ENCODE peak calls at places on chromosomes 6 and 20, in nine cellular contexts. One of them, this sample, is unnamed. For H3K4me1 and H3K9me3, the result is how much of the 10 kb centered on the place peaks cover.

GRCh38 chr6:130223508-130223907 is 757 bp upstream of the SAMD3 start:
- DNase-seq in heart left ventricle: no peak
- DNase-seq in adrenal gland: no peak
- DNase-seq in H1: no peak
- DNase-seq in HCT116: no peak
- DNase-seq in endodermal cell: no peak
- DNase-seq in upper lobe of right lung: no peak
- DNase-seq in endothelial cell of umbilical vein: no peak
- DNase-seq in transverse colon: peak
- DNase-seq in this sample: peak

GRCh38 chr20:23130622-23130916 is 44.4 kb upstream of the CD93 start:
- DNase-seq in heart left ventricle: no peak
- DNase-seq in adrenal gland: peak
- DNase-seq in H1: no peak
- DNase-seq in HCT116: no peak
- DNase-seq in endodermal cell: no peak
- DNase-seq in upper lobe of right lung: no peak
- DNase-seq in endothelial cell of umbilical vein: no peak
- DNase-seq in transverse colon: no peak
- DNase-seq in this sample: no peak

GRCh38 chr6:143027058-143027457 is 33.6 kb upstream of the AIG1 start:
- DNase-seq in heart left ventricle: peak
- DNase-seq in adrenal gland: peak
- DNase-seq in H1: peak
- DNase-seq in HCT116: peak
- DNase-seq in endodermal cell: peak
- DNase-seq in upper lobe of right lung: peak
- DNase-seq in endothelial cell of umbilical vein: peak
- DNase-seq in transverse colon: peak
- DNase-seq in this sample: peak

GRCh38 chr20:61886721-61887658 is 178.7 kb downstream of the TAF4 start:
- DNase-seq in heart left ventricle: no peak
- DNase-seq in adrenal gland: peak
- DNase-seq in H1: peak
- DNase-seq in HCT116: peak
- DNase-seq in endodermal cell: peak
- DNase-seq in upper lobe of right lung: no peak
- DNase-seq in endothelial cell of umbilical vein: peak
- DNase-seq in transverse colon: no peak
- DNase-seq in this sample: peak

GRCh38 chr20:7790189-7790588 is 150.1 kb downstream of the HAO1 start:
- DNase-seq in heart left ventricle: no peak
- DNase-seq in adrenal gland: no peak
- DNase-seq in H1: no peak
- DNase-seq in HCT116: no peak
- DNase-seq in endodermal cell: no peak
- DNase-seq in upper lobe of right lung: no peak
- DNase-seq in endothelial cell of umbilical vein: no peak
- DNase-seq in transverse colon: no peak
- DNase-seq in this sample: no peak

GRCh38 chr6:165615629-165616028 is 47.4 kb downstream of the PDE10A start:
- DNase-seq in heart left ventricle: peak
- DNase-seq in adrenal gland: no peak
- DNase-seq in H1: no peak
- DNase-seq in HCT116: no peak
- DNase-seq in endodermal cell: no peak
- DNase-seq in upper lobe of right lung: no peak
- DNase-seq in endothelial cell of umbilical vein: no peak
- DNase-seq in transverse colon: no peak
- DNase-seq in this sample: no peak

GRCh38 chr20:63178889-63179751 is 36.8 kb downstream of the YTHDF1 start:
- DNase-seq in heart left ventricle: peak
- DNase-seq in adrenal gland: peak
- DNase-seq in H1: peak
- DNase-seq in HCT116: peak
- DNase-seq in endodermal cell: peak
- DNase-seq in upper lobe of right lung: no peak
- DNase-seq in endothelial cell of umbilical vein: no peak
- DNase-seq in transverse colon: peak
- DNase-seq in this sample: peak

GRCh38 chr6:7138921-7139358 is 31.2 kb downstream of the RREB1 start:
- DNase-seq in heart left ventricle: no peak
- DNase-seq in adrenal gland: no peak
- DNase-seq in H1: no peak
- DNase-seq in HCT116: peak
- DNase-seq in endodermal cell: peak
- DNase-seq in upper lobe of right lung: no peak
- DNase-seq in endothelial cell of umbilical vein: no peak
- DNase-seq in transverse colon: peak
- DNase-seq in this sample: peak

GRCh38 chr6:5968817-5969726 is 37.7 kb downstream of the NRN1 start:
- DNase-seq in heart left ventricle: peak
- DNase-seq in adrenal gland: peak
- DNase-seq in H1: no peak
- DNase-seq in HCT116: peak
- DNase-seq in endodermal cell: peak
- DNase-seq in upper lobe of right lung: peak
- DNase-seq in endothelial cell of umbilical vein: peak
- DNase-seq in transverse colon: peak
- DNase-seq in this sample: no peak

GRCh38 chr6:127243501-127243900 is 23.2 kb upstream of the RNF146 start:
- DNase-seq in heart left ventricle: no peak
- DNase-seq in adrenal gland: no peak
- DNase-seq in H1: no peak
- DNase-seq in HCT116: no peak
- DNase-seq in endodermal cell: no peak
- DNase-seq in upper lobe of right lung: no peak
- DNase-seq in endothelial cell of umbilical vein: no peak
- DNase-seq in transverse colon: no peak
- DNase-seq in this sample: no peak

GRCh38 chr20:41138527-41139226 is 1.3 kb downstream of the PLCG1 start:
- DNase-seq in heart left ventricle: no peak
- DNase-seq in adrenal gland: peak
- DNase-seq in H1: no peak
- DNase-seq in HCT116: no peak
- DNase-seq in endodermal cell: no peak
- DNase-seq in upper lobe of right lung: peak
- DNase-seq in endothelial cell of umbilical vein: peak
- DNase-seq in transverse colon: peak
- DNase-seq in this sample: peak
- H3K4me1 ChIP-seq in heart left ventricle: half or more
- H3K4me1 ChIP-seq in adrenal gland: half or more
- H3K4me1 ChIP-seq in H1: under half
- H3K4me1 ChIP-seq in HCT116: under half
- H3K4me1 ChIP-seq in endodermal cell: under half
- H3K4me1 ChIP-seq in upper lobe of right lung: half or more
- H3K4me1 ChIP-seq in endothelial cell of umbilical vein: half or more
- H3K4me1 ChIP-seq in transverse colon: under half
- H3K4me1 ChIP-seq in this sample: half or more

DNA sequence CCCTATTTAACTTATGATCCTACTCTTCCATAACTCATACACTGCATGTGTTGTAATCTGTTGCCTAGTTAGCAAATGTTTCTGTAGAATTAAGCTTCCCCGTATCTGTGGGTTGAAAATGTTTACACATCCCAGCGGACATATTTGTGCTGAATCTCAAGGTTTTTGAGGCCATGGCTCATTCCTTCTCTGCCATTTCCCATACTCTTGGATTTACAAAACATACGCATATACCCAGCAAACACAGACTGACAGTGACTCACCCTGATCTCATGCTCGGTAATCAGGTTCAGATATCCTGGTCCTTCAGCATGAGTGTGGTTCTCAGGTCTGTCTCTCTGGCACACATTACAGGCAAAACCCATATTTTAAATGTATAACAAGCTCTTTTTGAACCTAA is 58.7 kb downstream of the AGPAT4 start:
- DNase-seq in heart left ventricle: no peak
- DNase-seq in adrenal gland: no peak
- DNase-seq in H1: no peak
- DNase-seq in HCT116: no peak
- DNase-seq in endodermal cell: no peak
- DNase-seq in upper lobe of right lung: no peak
- DNase-seq in endothelial cell of umbilical vein: peak
- DNase-seq in transverse colon: no peak
- DNase-seq in this sample: no peak
- H3K9me3 ChIP-seq in heart left ventricle: under half
- H3K9me3 ChIP-seq in adrenal gland: under half
- H3K9me3 ChIP-seq in H1: under half
- H3K9me3 ChIP-seq in HCT116: under half
- H3K9me3 ChIP-seq in endodermal cell: half or more
- H3K9me3 ChIP-seq in upper lobe of right lung: under half
- H3K9me3 ChIP-seq in endothelial cell of umbilical vein: under half
- H3K9me3 ChIP-seq in transverse colon: under half
- H3K9me3 ChIP-seq in this sample: under half

GRCh38 chr6:85464260-85464644 is 14.4 kb downstream of the NT5E start:
- DNase-seq in heart left ventricle: no peak
- DNase-seq in adrenal gland: peak
- DNase-seq in H1: no peak
- DNase-seq in HCT116: peak
- DNase-seq in endodermal cell: peak
- DNase-seq in upper lobe of right lung: no peak
- DNase-seq in endothelial cell of umbilical vein: peak
- DNase-seq in transverse colon: no peak
- DNase-seq in this sample: no peak
- H3K4me1 ChIP-seq in heart left ventricle: under half
- H3K4me1 ChIP-seq in adrenal gland: under half
- H3K4me1 ChIP-seq in H1: under half
- H3K4me1 ChIP-seq in HCT116: half or more
- H3K4me1 ChIP-seq in endodermal cell: under half
- H3K4me1 ChIP-seq in upper lobe of right lung: under half
- H3K4me1 ChIP-seq in endothelial cell of umbilical vein: half or more
- H3K4me1 ChIP-seq in transverse colon: under half
- H3K4me1 ChIP-seq in this sample: under half

GRCh38 chr6:53461682-53462081 is 83.2 kb downstream of the GCLC start:
- DNase-seq in heart left ventricle: no peak
- DNase-seq in adrenal gland: no peak
- DNase-seq in H1: no peak
- DNase-seq in HCT116: no peak
- DNase-seq in endodermal cell: no peak
- DNase-seq in upper lobe of right lung: no peak
- DNase-seq in endothelial cell of umbilical vein: no peak
- DNase-seq in transverse colon: peak
- DNase-seq in this sample: no peak

GRCh38 chr6:53466257-53466656 is 78.6 kb downstream of the GCLC start:
- DNase-seq in heart left ventricle: no peak
- DNase-seq in adrenal gland: peak
- DNase-seq in H1: no peak
- DNase-seq in HCT116: no peak
- DNase-seq in endodermal cell: no peak
- DNase-seq in upper lobe of right lung: no peak
- DNase-seq in endothelial cell of umbilical vein: no peak
- DNase-seq in transverse colon: no peak
- DNase-seq in this sample: no peak

GRCh38 chr6:53464942-53465460 is 79.9 kb downstream of the GCLC start:
- DNase-seq in heart left ventricle: no peak
- DNase-seq in adrenal gland: peak
- DNase-seq in H1: no peak
- DNase-seq in HCT116: no peak
- DNase-seq in endodermal cell: no peak
- DNase-seq in upper lobe of right lung: peak
- DNase-seq in endothelial cell of umbilical vein: no peak
- DNase-seq in transverse colon: peak
- DNase-seq in this sample: no peak

GRCh38 chr6:53465732-53466131 is 79.2 kb downstream of the GCLC start:
- DNase-seq in heart left ventricle: no peak
- DNase-seq in adrenal gland: peak
- DNase-seq in H1: no peak
- DNase-seq in HCT116: no peak
- DNase-seq in endodermal cell: no peak
- DNase-seq in upper lobe of right lung: no peak
- DNase-seq in endothelial cell of umbilical vein: no peak
- DNase-seq in transverse colon: no peak
- DNase-seq in this sample: no peak

DNA sequence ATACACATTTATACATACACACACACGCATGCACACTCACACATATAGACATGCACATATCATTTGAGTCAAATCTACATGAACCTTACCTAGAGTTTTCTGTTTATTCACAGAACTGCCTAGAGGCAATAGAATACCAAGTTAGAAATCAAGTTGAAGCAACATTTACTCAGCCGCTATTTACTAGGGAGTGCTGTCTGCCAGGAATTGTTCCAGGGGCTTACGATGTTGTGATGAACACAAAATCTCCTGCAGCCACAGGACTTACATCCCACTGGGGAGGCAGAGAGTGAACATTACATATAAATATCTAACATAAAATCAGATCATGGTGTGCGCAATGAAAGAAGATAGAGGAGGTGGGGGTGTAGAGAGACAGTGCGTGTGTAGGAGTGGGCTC is 80.4 kb downstream of the GCLC start:
- DNase-seq in heart left ventricle: no peak
- DNase-seq in adrenal gland: peak
- DNase-seq in H1: no peak
- DNase-seq in HCT116: no peak
- DNase-seq in endodermal cell: no peak
- DNase-seq in upper lobe of right lung: no peak
- DNase-seq in endothelial cell of umbilical vein: no peak
- DNase-seq in transverse colon: no peak
- DNase-seq in this sample: no peak
- H3K9me3 ChIP-seq in heart left ventricle: under half
- H3K9me3 ChIP-seq in adrenal gland: under half
- H3K9me3 ChIP-seq in H1: under half
- H3K9me3 ChIP-seq in HCT116: under half
- H3K9me3 ChIP-seq in endodermal cell: under half
- H3K9me3 ChIP-seq in upper lobe of right lung: under half
- H3K9me3 ChIP-seq in endothelial cell of umbilical vein: under half
- H3K9me3 ChIP-seq in transverse colon: under half
- H3K9me3 ChIP-seq in this sample: under half

GRCh38 chr6:137517404-137517803 is 23.2 kb upstream of the OLIG3 start:
- DNase-seq in heart left ventricle: no peak
- DNase-seq in adrenal gland: no peak
- DNase-seq in H1: no peak
- DNase-seq in HCT116: no peak
- DNase-seq in endodermal cell: peak
- DNase-seq in upper lobe of right lung: no peak
- DNase-seq in endothelial cell of umbilical vein: no peak
- DNase-seq in transverse colon: no peak
- DNase-seq in this sample: no peak

GRCh38 chr6:137519629-137520176 is 25.5 kb upstream of the OLIG3 start:
- DNase-seq in heart left ventricle: no peak
- DNase-seq in adrenal gland: no peak
- DNase-seq in H1: no peak
- DNase-seq in HCT116: no peak
- DNase-seq in endodermal cell: peak
- DNase-seq in upper lobe of right lung: no peak
- DNase-seq in endothelial cell of umbilical vein: no peak
- DNase-seq in transverse colon: no peak
- DNase-seq in this sample: no peak

GRCh38 chr6:137522399-137522798 is 28.2 kb upstream of the OLIG3 start:
- DNase-seq in heart left ventricle: no peak
- DNase-seq in adrenal gland: no peak
- DNase-seq in H1: no peak
- DNase-seq in HCT116: no peak
- DNase-seq in endodermal cell: no peak
- DNase-seq in upper lobe of right lung: no peak
- DNase-seq in endothelial cell of umbilical vein: no peak
- DNase-seq in transverse colon: no peak
- DNase-seq in this sample: no peak

GRCh38 chr6:137520520-137520919 is 26.3 kb upstream of the OLIG3 start:
- DNase-seq in heart left ventricle: no peak
- DNase-seq in adrenal gland: no peak
- DNase-seq in H1: no peak
- DNase-seq in HCT116: no peak
- DNase-seq in endodermal cell: no peak
- DNase-seq in upper lobe of right lung: no peak
- DNase-seq in endothelial cell of umbilical vein: no peak
- DNase-seq in transverse colon: no peak
- DNase-seq in this sample: no peak

GRCh38 chr6:137518584-137518983 is 24.4 kb upstream of the OLIG3 start:
- DNase-seq in heart left ventricle: no peak
- DNase-seq in adrenal gland: no peak
- DNase-seq in H1: no peak
- DNase-seq in HCT116: no peak
- DNase-seq in endodermal cell: peak
- DNase-seq in upper lobe of right lung: no peak
- DNase-seq in endothelial cell of umbilical vein: no peak
- DNase-seq in transverse colon: no peak
- DNase-seq in this sample: no peak
- H3K4me1 ChIP-seq in heart left ventricle: under half
- H3K4me1 ChIP-seq in adrenal gland: under half
- H3K4me1 ChIP-seq in H1: under half
- H3K4me1 ChIP-seq in HCT116: under half
- H3K4me1 ChIP-seq in endodermal cell: under half
- H3K4me1 ChIP-seq in upper lobe of right lung: under half
- H3K4me1 ChIP-seq in endothelial cell of umbilical vein: under half
- H3K4me1 ChIP-seq in transverse colon: under half
- H3K4me1 ChIP-seq in this sample: under half